ENCODE peak calls at places on chromosomes 12 and 14, in five cellular contexts. J is adrenal gland, O is gastrocnemius medialis, F is esophagus squamous epithelium, H is lower lobe of right lung. P is an unnamed sample. For H3K4me1 and H3K27me3, the result is how much of the 10 kb centered on the place peaks cover.

GRCh38 chr14:20714593-20715250 is 26.2 kb downstream of the ANG start:
- DNase-seq in J (peak), O (peak), F (no peak), H (peak), P (peak)

GRCh38 chr12:126212827-126213226 is 1147.6 kb downstream of the AACS start:
- DNase-seq in J (no peak), O (no peak), F (no peak), H (no peak), P (no peak)

GRCh38 chr14:60090864-60091519 is 731 bp upstream of the PCNX4 start:
- DNase-seq in J (peak), O (peak), F (peak), H (peak), P (no peak)

GRCh38 chr14:87067597-87067996 is 925.4 kb downstream of the GALC start:
- DNase-seq in J (no peak), O (no peak), F (no peak), H (no peak), P (no peak)

GRCh38 chr12:56221233-56221756 is 427 bp downstream of the RNF41 start:
- DNase-seq in J (peak), O (no peak), F (no peak), H (peak), P (no peak)

GRCh38 chr12:71107976-71108749 is 49.6 kb downstream of the TSPAN8 start:
- DNase-seq in J (no peak), O (peak), F (no peak), H (no peak), P (no peak)

GRCh38 chr12:1591543-1591942 is 2.8 kb downstream of the FBXL14 start:
- DNase-seq in J (no peak), O (no peak), F (no peak), H (no peak), P (no peak)

GRCh38 chr12:84492381-84492883 is 420.2 kb downstream of the SLC6A15 start:
- DNase-seq in J (no peak), O (no peak), F (no peak), H (no peak), P (no peak)

GRCh38 chr14:63922696-63923421 is 70.1 kb downstream of the SYNE2 start:
- DNase-seq in J (no peak), O (no peak), F (no peak), H (peak), P (no peak)

GRCh38 chr12:47370421-47370820 is 290.7 kb upstream of the AMIGO2 start:
- DNase-seq in J (no peak), O (no peak), F (no peak), H (no peak), P (no peak)

GRCh38 chr14:101628975-101629374 is 67.7 kb downstream of the DIO3 start:
- DNase-seq in J (no peak), O (no peak), F (no peak), H (no peak), P (no peak)

GRCh38 chr12:26112703-26113147 is 12.1 kb downstream of the BHLHE41 start:
- DNase-seq in J (no peak), O (no peak), F (no peak), H (no peak), P (no peak)

GRCh38 chr12:56160160-56160763 is 2.1 kb downstream of the MYL6 start:
- DNase-seq in J (peak), O (no peak), F (no peak), H (no peak), P (no peak)

GRCh38 chr14:58270628-58271027 is 26.0 kb downstream of the PSMA3 start:
- DNase-seq in J (no peak), O (no peak), F (no peak), H (no peak), P (no peak)

GRCh38 chr14:99352688-99353280 is 80.8 kb upstream of the BCL11B start:
- DNase-seq in J (no peak), O (no peak), F (no peak), H (no peak), P (no peak)

GRCh38 chr12:88604646-88605045 is 24.4 kb upstream of the KITLG start:
- DNase-seq in J (no peak), O (no peak), F (no peak), H (no peak), P (no peak)

GRCh38 chr14:51462182-51462581 is 189.5 kb upstream of the FRMD6 start:
- DNase-seq in J (no peak), O (no peak), F (no peak), H (no peak), P (no peak)

GRCh38 chr14:104656014-104656714 is 33.3 kb upstream of the INF2 start:
- DNase-seq in J (no peak), O (no peak), F (no peak), H (no peak), P (no peak)

GRCh38 chr14:38207830-38208815 is at the start of gene SSTR1:
- DNase-seq in J (no peak), O (no peak), F (no peak), H (no peak), P (no peak)

GRCh38 chr12:26723379-26724308 is 109.3 kb downstream of the ITPR2 start:
- DNase-seq in J (peak), O (no peak), F (no peak), H (no peak), P (no peak)

GRCh38 chr12:48197549-48197966 is 5.5 kb downstream of the OR10AD1 start:
- DNase-seq in J (no peak), O (no peak), F (no peak), H (no peak), P (no peak)

GRCh38 chr12:2129076-2129475 is 76.3 kb downstream of the CACNA1C start:
- DNase-seq in J (no peak), O (no peak), F (no peak), H (no peak), P (no peak)

GRCh38 chr14:61698216-61698980 is 3.1 kb downstream of the HIF1A start:
- DNase-seq in J (no peak), O (no peak), F (no peak), H (no peak), P (no peak)

GRCh38 chr12:117032593-117033381 is 66.4 kb downstream of the TESC start:
- DNase-seq in J (peak), O (no peak), F (no peak), H (no peak), P (no peak)

GRCh38 chr12:713281-713875 is 39.0 kb upstream of the WNK1 start:
- DNase-seq in J (no peak), O (no peak), F (no peak), H (no peak), P (no peak)

GRCh38 chr12:100234166-100234565 is 32.7 kb downstream of the DEPDC4 start:
- DNase-seq in J (peak), O (no peak), F (no peak), H (no peak), P (no peak)

GRCh38 chr12:48991247-48992050 is 7.7 kb downstream of the DDN start:
- DNase-seq in J (no peak), O (no peak), F (no peak), H (no peak), P (no peak)

GRCh38 chr12:4086481-4086880 is 187.1 kb upstream of the CCND2 start:
- DNase-seq in J (no peak), O (no peak), F (no peak), H (no peak), P (no peak)

GRCh38 chr14:54691525-54692260 is 124.8 kb downstream of the SAMD4A start:
- DNase-seq in J (peak), O (peak), F (no peak), H (peak), P (peak)

GRCh38 chr12:109723311-109723791 is 9.7 kb downstream of the FAM222A start:
- DNase-seq in J (peak), O (peak), F (no peak), H (peak), P (no peak)

GRCh38 chr12:12719496-12719895 is 2.3 kb downstream of the CDKN1B start:
- DNase-seq in J (no peak), O (no peak), F (no peak), H (no peak), P (no peak)
- H3K4me1 ChIP-seq in J (half or more), O (half or more), F (under half), H (half or more), P (under half)

GRCh38 chr12:129190827-129191226 is 337.5 kb downstream of the GLT1D1 start:
- DNase-seq in J (no peak), O (no peak), F (no peak), H (no peak), P (no peak)

GRCh38 chr12:129184066-129184695 is 330.9 kb downstream of the GLT1D1 start:
- DNase-seq in J (no peak), O (no peak), F (no peak), H (no peak), P (no peak)

GRCh38 chr12:129185855-129186254 is 332.6 kb downstream of the GLT1D1 start:
- DNase-seq in J (no peak), O (no peak), F (no peak), H (no peak), P (no peak)

GRCh38 chr12:129186952-129187351 is 333.7 kb downstream of the GLT1D1 start:
- DNase-seq in J (no peak), O (no peak), F (no peak), H (no peak), P (no peak)
- TF ChIP-seq CTCF in J (no peak), O (no peak), F (no peak), H (no peak), P (no peak)

DNA sequence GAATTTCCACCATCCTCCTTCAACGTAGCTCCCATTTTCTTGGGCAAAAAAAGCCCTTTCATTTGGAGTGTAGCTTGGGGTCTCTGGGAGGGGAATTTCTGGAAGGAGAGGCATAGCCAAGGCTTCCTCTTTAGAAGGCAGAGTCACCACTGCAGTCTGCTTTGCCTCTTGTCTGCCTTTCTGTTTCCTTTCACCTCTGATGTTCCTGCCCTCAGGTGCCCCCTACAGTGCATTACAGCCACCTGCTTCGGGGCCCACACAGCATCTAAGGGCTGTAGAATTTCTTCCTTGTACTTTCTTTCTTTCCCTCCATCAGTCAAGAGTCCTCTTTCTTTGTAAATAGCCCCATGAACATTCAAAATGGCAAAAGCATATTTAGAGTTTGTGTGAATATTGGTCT is 1313.9 kb downstream of the TMEM121 start:
- DNase-seq in J (no peak), O (no peak), F (no peak), H (no peak), P (no peak)
- H3K27me3 ChIP-seq in J (under half), O (under half), F (under half), H (under half), P (under half)

DNA sequence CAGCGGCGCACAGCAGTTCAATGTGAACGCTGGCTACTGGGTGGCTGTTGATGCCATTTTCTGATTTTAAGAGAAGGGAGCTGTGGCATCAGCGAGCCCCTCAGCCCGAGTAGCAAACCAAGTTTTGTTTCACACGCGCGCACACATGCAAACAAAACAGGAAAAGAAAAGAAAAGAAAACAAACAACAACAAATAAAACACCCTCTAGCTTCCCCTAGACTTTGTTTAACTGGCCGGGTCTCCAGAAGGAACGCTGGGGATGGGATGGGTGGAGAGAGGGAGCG is 540 bp downstream of the PAX9 start:
- DNase-seq in J (no peak), O (no peak), F (no peak), H (no peak), P (no peak)
- H3K4me1 ChIP-seq in J (under half), O (under half), F (under half), H (half or more), P (half or more)

GRCh38 chr12:111121840-111122239 is 201.5 kb upstream of the MYL2 start:
- DNase-seq in J (no peak), O (no peak), F (no peak), H (no peak), P (no peak)
- TF ChIP-seq CTCF in J (no peak), O (no peak), F (no peak), H (no peak), P (no peak)

GRCh38 chr12:93592641-93593396 is 20.3 kb downstream of the SOCS2 start:
- DNase-seq in J (no peak), O (no peak), F (no peak), H (no peak), P (no peak)

GRCh38 chr12:93593833-93594232 is 21.4 kb downstream of the SOCS2 start:
- DNase-seq in J (no peak), O (no peak), F (no peak), H (no peak), P (no peak)

GRCh38 chr12:93595336-93595735 is 22.9 kb downstream of the SOCS2 start:
- DNase-seq in J (no peak), O (no peak), F (no peak), H (no peak), P (no peak)

GRCh38 chr12:93597608-93598007 is 25.1 kb downstream of the SOCS2 start:
- DNase-seq in J (no peak), O (no peak), F (no peak), H (no peak), P (no peak)

GRCh38 chr12:93594766-93595165 is 22.3 kb downstream of the SOCS2 start:
- DNase-seq in J (no peak), O (no peak), F (no peak), H (no peak), P (no peak)
- H3K27me3 ChIP-seq in J (under half), O (under half), F (under half), H (under half), P (under half)

DNA sequence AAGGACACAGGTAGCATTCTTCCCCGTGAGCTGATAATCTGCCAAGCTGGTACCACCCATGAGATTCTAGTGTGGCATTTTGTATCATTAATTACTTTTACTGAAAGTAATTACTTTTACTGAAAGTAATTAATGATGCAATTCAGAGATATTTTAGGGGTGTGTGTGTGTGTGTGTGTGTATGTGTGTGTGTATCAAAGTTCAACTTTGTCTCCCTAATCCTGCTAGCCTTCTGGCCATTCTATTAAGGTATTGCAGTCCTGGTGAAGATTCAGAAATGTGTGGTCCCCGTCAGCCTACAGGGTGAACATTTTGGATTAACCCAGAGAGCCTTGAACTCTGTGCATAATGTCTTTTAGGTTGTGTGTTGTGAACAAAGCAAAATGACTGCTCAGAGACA is 310.8 kb downstream of the ZFP36L1 start:
- DNase-seq in J (no peak), O (no peak), F (no peak), H (no peak), P (no peak)
- H3K4me1 ChIP-seq in J (under half), O (under half), F (under half), H (under half), P (under half)

DNA sequence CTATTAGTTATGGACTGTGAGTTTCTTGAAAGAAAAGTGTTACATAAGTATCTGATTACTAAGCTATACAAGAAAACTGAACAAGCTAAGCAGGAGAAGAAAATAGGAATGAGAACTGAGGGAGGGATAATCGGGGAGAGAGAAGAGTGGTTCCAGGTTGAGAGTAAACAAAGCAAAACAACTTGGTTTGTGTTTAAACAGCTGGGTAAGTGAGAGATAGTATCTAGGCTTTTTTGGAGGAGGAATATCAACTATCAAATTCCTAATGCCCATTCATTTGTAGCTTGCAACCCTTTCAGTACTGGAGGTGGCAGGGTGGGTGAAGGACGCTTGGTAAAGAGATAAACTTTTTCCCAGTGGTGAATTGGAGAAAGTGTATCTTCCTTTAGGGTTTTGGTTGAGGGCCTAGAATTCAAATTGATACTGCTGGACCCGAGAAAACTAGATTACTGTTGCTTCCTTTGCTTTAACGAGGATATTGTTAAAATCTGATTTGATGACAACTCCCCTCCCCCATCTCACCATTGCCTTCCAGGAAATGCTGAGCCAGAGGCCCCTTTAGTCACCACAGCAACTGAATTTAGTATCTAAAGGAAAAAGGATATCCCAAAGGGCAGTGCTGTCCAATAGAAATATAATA is 2.0 kb upstream of the SLC2A3 start:
- DNase-seq in J (no peak), O (no peak), F (no peak), H (no peak), P (no peak)
- TF ChIP-seq CTCF in J (no peak), O (no peak), F (no peak), H (peak), P (peak)

P was measured in right atrium auricular region.